ENCODE peak calls at places on chromosomes 3 and 15, in eight cellular contexts. P, D, L, K, Y, F, T and Z are unnamed samples.

GRCh38 chr3:142028174-142028833 is 121.0 kb downstream of the TFDP2 start:
- DNase-seq in T (peak; percentile 71), F (peak; percentile 92), K (peak; percentile 80), Y (no peak), D (no peak), P (no peak), L (peak; percentile 90), Z (peak; percentile 44)

GRCh38 chr15:48963524-48964113 is at the start of gene SHC4:
- DNase-seq in Y (no peak), F (no peak), K (peak; percentile 92), T (peak; percentile 83), P (peak; percentile 56), L (peak; percentile 86), D (peak; percentile 44), Z (peak; percentile 78)

GRCh38 chr3:156050918-156051317 is 69.5 kb upstream of the KCNAB1 start:
- DNase-seq in Y (no peak), D (no peak), F (no peak), P (no peak), K (peak; percentile 35), T (no peak), L (peak; percentile 4), Z (no peak)

GRCh38 chr3:127454968-127455367 is 135.6 kb downstream of the TPRA1 start:
- DNase-seq in T (no peak), D (no peak), P (no peak), L (no peak), F (no peak), K (no peak), Y (no peak), Z (no peak)

GRCh38 chr3:4447600-4448561 is 19.2 kb downstream of the SUMF1 start:
- DNase-seq in Y (no peak), D (no peak), T (no peak), F (no peak), L (no peak), P (no peak), K (no peak), Z (no peak)

GRCh38 chr3:124597273-124597672 is 133.0 kb upstream of the UMPS start:
- DNase-seq in P (peak; percentile 59), L (no peak), D (no peak), K (no peak), F (no peak), T (no peak), Y (no peak), Z (no peak)

GRCh38 chr3:64351713-64352595 is 126.7 kb upstream of the PRICKLE2 start:
- DNase-seq in T (no peak), Y (no peak), K (peak; percentile 76), F (no peak), D (peak; percentile 46), P (no peak), L (peak; percentile 54), Z (no peak)

GRCh38 chr15:84600331-84600686 is 500 bp upstream of the ZSCAN2 start:
- DNase-seq in D (peak; percentile 88), L (peak; percentile 83), P (peak; percentile 86), F (peak; percentile 47), Y (peak; percentile 85), K (peak; percentile 96), T (peak; percentile 89), Z (peak; percentile 61)

GRCh38 chr3:169243122-169243521 is 420.4 kb downstream of the MECOM start:
- DNase-seq in D (no peak), Y (no peak), P (no peak), K (no peak), L (peak; percentile 10), T (no peak), F (no peak), Z (no peak)

GRCh38 chr3:169241928-169242751 is 421.4 kb downstream of the MECOM start:
- DNase-seq in D (peak; percentile 54), K (peak; percentile 61), T (peak; percentile 33), L (peak; percentile 59), Y (peak; percentile 45), F (no peak), P (peak; percentile 43), Z (no peak)

GRCh38 chr3:169241575-169241927 is 422.0 kb downstream of the MECOM start:
- DNase-seq in D (no peak), Y (no peak), P (no peak), K (peak; percentile 60), L (peak; percentile 65), T (no peak), F (no peak), Z (no peak)

GRCh38 chr3:169244119-169244864 is 419.2 kb downstream of the MECOM start:
- DNase-seq in D (no peak), L (no peak), T (no peak), P (no peak), F (no peak), Y (no peak), K (no peak), Z (no peak)

GRCh38 chr3:169243579-169243978 is 419.9 kb downstream of the MECOM start:
- DNase-seq in T (no peak), F (no peak), P (no peak), D (no peak), L (no peak), Y (no peak), K (no peak), Z (no peak)
- H3K4me3 ChIP-seq in T (no peak overlapping the region), F (no peak overlapping the region), P (no peak overlapping the region), D (peak overlapping the region; percentile 44), L (no peak overlapping the region), Y (no peak overlapping the region), K (no peak overlapping the region), Z (no peak overlapping the region)

GRCh38 chr3:170500995-170501394 is 82.3 kb downstream of the CLDN11 start:
- DNase-seq in F (no peak), D (no peak), Y (peak; percentile 27), K (no peak), T (no peak), L (no peak), P (no peak), Z (no peak)

GRCh38 chr3:170502297-170502696 is 83.6 kb downstream of the SLC7A14 start:
- DNase-seq in T (no peak), D (no peak), P (no peak), K (peak; percentile 14), F (no peak), Y (no peak), L (peak; percentile 19), Z (no peak)

GRCh38 chr3:170497197-170497596 is 78.5 kb downstream of the CLDN11 start:
- DNase-seq in L (no peak), T (no peak), D (no peak), F (no peak), P (no peak), K (no peak), Y (no peak), Z (no peak)

GRCh38 chr3:170499562-170500156 is 81.0 kb downstream of the CLDN11 start:
- DNase-seq in K (peak; percentile 85), P (no peak), F (peak; percentile 25), L (peak; percentile 57), Y (no peak), D (peak; percentile 42), T (peak; percentile 52), Z (no peak)

DNA sequence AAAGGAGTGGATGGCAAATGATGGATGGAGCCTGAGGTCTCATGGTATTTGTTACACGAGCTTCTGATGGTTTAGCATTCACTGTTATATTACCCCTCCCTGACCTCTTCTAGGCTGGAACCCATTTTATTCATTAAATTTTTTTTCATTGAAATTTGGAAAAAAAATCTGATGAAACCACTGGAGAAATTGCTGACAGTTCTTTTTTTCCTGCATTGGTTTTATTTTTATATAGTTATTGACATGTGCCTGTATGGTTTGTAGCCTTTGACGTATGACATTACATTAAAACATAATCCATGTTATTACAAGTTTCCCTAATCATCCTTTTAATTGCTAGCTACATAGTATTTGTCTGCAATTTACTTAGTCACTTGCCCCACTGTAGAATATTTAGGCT is 81.8 kb downstream of the CLDN11 start:
- DNase-seq in D (no peak), P (no peak), T (no peak), F (no peak), L (no peak), K (no peak), Y (no peak), Z (no peak)
- H3K4me1 ChIP-seq in D (no peaks in the 10 kb centered on the region), P (no peaks in the 10 kb centered on the region), T (no peaks in the 10 kb centered on the region), F (no peaks in the 10 kb centered on the region), L (no peaks in the 10 kb centered on the region), K (peaks cover 17% of the 10 kb centered on the region), Y (no peaks in the 10 kb centered on the region), Z (no peaks in the 10 kb centered on the region)

GRCh38 chr3:177193706-177194268 is 3.5 kb downstream of the TBL1XR1 start:
- DNase-seq in P (no peak), T (no peak), K (no peak), Y (no peak), F (no peak), L (no peak), D (no peak), Z (no peak)
- H3K4me3 ChIP-seq in P (peak overlapping the region; percentile 87), T (peak overlapping the region; percentile 100), K (no peak overlapping the region), Y (no peak overlapping the region), F (peak overlapping the region; percentile 100), L (no peak overlapping the region), D (no peak overlapping the region), Z (peak overlapping the region; percentile 98)

DNA sequence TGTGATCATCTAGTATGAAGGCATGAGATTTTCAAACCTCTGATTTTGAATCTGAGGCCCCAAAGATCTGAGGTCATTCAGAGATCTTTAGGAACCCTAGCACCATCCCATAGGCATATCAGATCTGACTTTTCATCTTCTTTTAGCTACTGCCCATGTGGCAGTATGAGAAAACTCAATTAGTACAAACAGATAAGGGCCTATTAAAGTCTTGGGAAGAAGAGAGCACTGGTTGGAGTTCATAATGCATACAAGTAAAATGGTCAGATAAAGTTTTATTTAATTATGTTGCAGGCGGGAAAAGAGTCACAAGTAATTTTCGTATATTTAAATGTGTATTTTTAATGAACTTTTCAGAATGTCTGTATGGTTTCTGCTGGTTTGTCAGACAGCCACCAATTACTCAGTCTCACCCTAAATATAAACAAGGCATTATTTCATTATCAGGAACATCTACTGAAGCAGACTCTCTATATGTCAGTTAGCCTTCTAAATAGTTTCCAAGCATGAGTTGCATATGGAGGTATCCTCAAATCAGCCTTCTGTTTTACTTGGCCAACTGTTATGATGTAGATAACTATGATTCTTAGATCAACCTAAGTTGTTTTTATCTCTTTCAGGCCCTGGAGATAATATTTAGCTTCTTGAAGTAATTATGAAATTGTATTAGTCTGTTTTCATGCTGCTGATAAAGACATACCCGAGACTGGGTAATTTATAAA is 340.3 kb upstream of the TBC1D5 start:
- DNase-seq in Y (no peak), F (no peak), L (no peak), K (no peak), D (no peak), T (no peak), P (no peak), Z (no peak)
- H3K4me1 ChIP-seq in Y (no peaks in the 10 kb centered on the region), F (no peaks in the 10 kb centered on the region), L (no peaks in the 10 kb centered on the region), K (peaks cover 14% of the 10 kb centered on the region), D (no peaks in the 10 kb centered on the region), T (no peaks in the 10 kb centered on the region), P (no peaks in the 10 kb centered on the region), Z (no peaks in the 10 kb centered on the region)

GRCh38 chr3:62604746-62605351 is 231.5 kb upstream of the FEZF2 start:
- DNase-seq in L (no peak), F (no peak), Y (no peak), K (peak; percentile 11), T (no peak), D (no peak), P (no peak), Z (no peak)
- H3K4me3 ChIP-seq in L (no peak overlapping the region), F (no peak overlapping the region), Y (no peak overlapping the region), K (no peak overlapping the region), T (no peak overlapping the region), D (no peak overlapping the region), P (no peak overlapping the region), Z (no peak overlapping the region)